ENCODE peak calls at places on chromosomes 16 and 17, in four cellular contexts. S is neural progenitor cell, N is bronchial epithelial cell, W is fibroblast of lung. U is an unnamed sample.

GRCh38 chr17:64148699-64149098 is 18.8 kb upstream of the ERN1 start:
- DNase-seq in S (no peak), N (peak), W (no peak), U (no peak)

GRCh38 chr16:82987767-82988166 is 361.0 kb downstream of the CDH13 start:
- DNase-seq in S (no peak), N (peak), W (no peak), U (no peak)

GRCh38 chr17:2090804-2091534 is 36.1 kb downstream of the HIC1 start:
- DNase-seq in S (peak), N (peak), W (peak), U (no peak)

GRCh38 chr16:2422123-2422867 is 7.0 kb upstream of the CCNF start:
- DNase-seq in S (no peak), N (no peak), W (no peak), U (no peak)

GRCh38 chr17:34081269-34081668 is 173.8 kb upstream of the CCL2 start:
- DNase-seq in S (peak), N (no peak), W (no peak), U (no peak)

GRCh38 chr16:82562183-82562677 is 64.5 kb upstream of the CDH13 start:
- DNase-seq in S (no peak), N (no peak), W (no peak), U (no peak)

GRCh38 chr16:85888405-85889331 is 10.3 kb upstream of the IRF8 start:
- DNase-seq in S (no peak), N (peak), W (peak), U (no peak)

GRCh38 chr17:49616546-49617205 is 41.0 kb downstream of the NXPH3 start:
- DNase-seq in S (no peak), N (no peak), W (peak), U (no peak)

GRCh38 chr17:73901661-73902415 is 257.6 kb upstream of the SDK2 start:
- DNase-seq in S (peak), N (no peak), W (no peak), U (peak)

GRCh38 chr17:59001158-59001814 is 105.4 kb downstream of the TRIM37 start:
- DNase-seq in S (no peak), N (peak), W (peak), U (no peak)

GRCh38 chr17:75124041-75124818 is 7.3 kb downstream of the NT5C start:
- DNase-seq in S (no peak), N (peak), W (peak), U (no peak)

GRCh38 chr16:67979955-67980678 is at the start of gene DPEP3:
- DNase-seq in S (no peak), N (no peak), W (no peak), U (no peak)

GRCh38 chr16:88356124-88356726 is 26.5 kb upstream of the ZNF469 start:
- DNase-seq in S (no peak), N (no peak), W (peak), U (no peak)

GRCh38 chr17:82216301-82217119 is 3.9 kb upstream of the CCDC57 start:
- DNase-seq in S (no peak), N (peak), W (peak), U (no peak)

GRCh38 chr16:85376292-85377095 is 236.6 kb upstream of the GSE1 start:
- DNase-seq in S (no peak), N (no peak), W (no peak), U (no peak)

GRCh38 chr17:33701910-33702309 is 408.8 kb upstream of the ASIC2 start:
- DNase-seq in S (no peak), N (no peak), W (no peak), U (no peak)

GRCh38 chr16:30356401-30357084 is 1.4 kb upstream of the CD2BP2 start:
- DNase-seq in S (no peak), N (no peak), W (no peak), U (no peak)

GRCh38 chr17:12842936-12843335 is 53.6 kb downstream of the ARHGAP44 start:
- DNase-seq in S (no peak), N (no peak), W (no peak), U (no peak)

GRCh38 chr17:44061446-44061845 is 5.0 kb downstream of the LSM12 start:
- DNase-seq in S (no peak), N (no peak), W (no peak), U (no peak)

GRCh38 chr17:39629894-39630293 is 3.1 kb downstream of the PPP1R1B start:
- DNase-seq in S (no peak), N (no peak), W (no peak), U (no peak)

GRCh38 chr17:5877948-5878347 is 192.2 kb upstream of the WSCD1 start:
- DNase-seq in S (no peak), N (no peak), W (no peak), U (no peak)

GRCh38 chr16:88743693-88744519 is 37.6 kb downstream of the CTU2 start:
- DNase-seq in S (peak), N (peak), W (peak), U (peak)

GRCh38 chr17:76467809-76468633 is 618 bp downstream of the AANAT start:
- DNase-seq in S (no peak), N (no peak), W (no peak), U (no peak)

GRCh38 chr16:3121843-3122467 is 9.6 kb downstream of the ZNF205 start:
- DNase-seq in S (no peak), N (no peak), W (no peak), U (no peak)

GRCh38 chr17:2157081-2157480 is 102.2 kb downstream of the HIC1 start:
- DNase-seq in S (no peak), N (no peak), W (no peak), U (no peak)

GRCh38 chr16:24920568-24920967 is 74.8 kb downstream of the SLC5A11 start:
- DNase-seq in S (no peak), N (no peak), W (no peak), U (no peak)

GRCh38 chr16:87461466-87461975 is 31.3 kb downstream of the ZCCHC14 start:
- DNase-seq in S (peak), N (peak), W (no peak), U (no peak)

GRCh38 chr16:13305019-13305755 is 403.8 kb downstream of the SHISA9 start:
- DNase-seq in S (no peak), N (no peak), W (no peak), U (no peak)

GRCh38 chr17:79802736-79803420 is 6.0 kb upstream of the CBX8 start:
- DNase-seq in S (peak), N (no peak), W (no peak), U (no peak)

GRCh38 chr16:47043200-47043599 is 69.7 kb upstream of the DNAJA2 start:
- DNase-seq in S (no peak), N (no peak), W (no peak), U (no peak)

DNA sequence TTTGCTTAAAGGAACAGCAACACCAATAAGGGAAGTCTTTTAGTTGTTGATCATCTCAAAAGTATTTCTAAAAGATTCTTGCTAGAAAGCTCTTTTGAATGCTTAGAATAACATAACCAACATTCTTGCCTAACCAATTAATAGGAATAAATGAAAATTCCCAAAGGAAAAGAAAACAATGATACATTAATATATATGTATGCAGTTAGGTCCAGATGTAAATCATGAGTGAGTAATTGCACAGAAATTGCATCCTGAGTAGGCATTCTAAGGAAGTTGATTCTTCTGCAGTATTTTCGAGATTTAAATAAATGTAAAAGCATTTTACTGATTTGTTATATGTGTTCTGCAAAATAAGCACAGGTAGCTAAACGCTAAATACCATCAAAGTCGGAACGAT is 22.1 kb downstream of the COX10 start:
- DNase-seq in S (no peak), N (no peak), W (peak), U (no peak)
- TF ChIP-seq CTCF in S (no peak), N (no peak), W (no peak), U (no peak)

GRCh38 chr16:102060-102855 is 24.2 kb downstream of the MPG start:
- DNase-seq in S (no peak), N (no peak), W (peak), U (no peak)

GRCh38 chr16:106623-107324 is 28.7 kb downstream of the MPG start:
- DNase-seq in S (peak), N (peak), W (peak), U (no peak)

GRCh38 chr16:104828-105374 is 26.9 kb downstream of the MPG start:
- DNase-seq in S (no peak), N (no peak), W (no peak), U (no peak)

GRCh38 chr16:104355-104754 is 26.3 kb downstream of the MPG start:
- DNase-seq in S (no peak), N (no peak), W (no peak), U (no peak)

GRCh38 chr16:105521-105920 is 27.5 kb downstream of the MPG start:
- DNase-seq in S (no peak), N (no peak), W (no peak), U (no peak)
- TF ChIP-seq CTCF in S (no peak), N (no peak), W (no peak), U (no peak)

DNA sequence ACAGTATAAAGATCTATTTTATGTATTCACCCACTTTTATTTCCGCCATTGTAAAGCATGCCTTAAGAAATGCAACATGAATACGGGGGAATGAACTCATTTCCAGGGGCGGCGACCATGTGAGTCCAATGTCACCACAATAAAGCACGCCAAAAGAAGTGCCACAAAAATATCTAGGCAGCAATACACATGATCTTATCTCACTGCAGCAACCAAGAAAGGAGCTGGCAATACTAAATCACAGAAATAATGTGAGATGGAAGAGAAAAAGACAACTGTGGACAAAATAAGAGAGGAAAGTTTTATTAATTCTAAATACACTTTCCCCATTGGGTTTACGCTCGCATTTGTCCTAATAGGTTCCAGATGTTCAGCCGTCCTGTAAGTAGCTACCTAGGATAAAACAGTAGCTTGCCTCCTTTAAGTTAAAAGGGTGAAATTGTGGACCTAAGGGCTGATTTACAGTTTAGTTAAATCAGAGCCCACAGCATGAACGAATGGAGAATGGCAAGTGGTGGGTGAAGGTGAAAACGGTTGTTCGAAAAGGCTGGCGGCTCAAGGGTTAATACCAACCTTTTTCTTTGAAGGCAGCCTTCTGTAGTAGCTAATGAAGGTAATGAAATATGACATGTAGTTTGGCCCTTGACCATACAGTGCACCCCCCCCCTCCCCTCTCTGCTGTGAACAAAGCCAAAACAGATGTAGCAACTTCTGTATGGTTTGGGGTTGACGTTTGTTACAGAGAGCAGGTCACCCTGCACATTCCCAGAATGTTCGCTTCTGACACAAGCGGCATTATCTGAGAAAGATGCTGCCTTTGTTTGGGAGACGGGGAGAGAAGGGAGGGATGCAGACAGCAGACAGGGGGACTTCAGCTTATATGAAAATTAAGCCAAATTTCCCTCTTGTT is 504.2 kb upstream of the PSMD7 start:
- DNase-seq in S (no peak), N (no peak), W (no peak), U (no peak)
- TF ChIP-seq CTCF in S (no peak), N (no peak), W (no peak), U (no peak)

GRCh38 chr16:53881371-53881770 is 177.4 kb downstream of the FTO start:
- DNase-seq in S (no peak), N (peak), W (peak), U (no peak)

GRCh38 chr16:53886482-53887378 is 182.8 kb downstream of the FTO start:
- DNase-seq in S (no peak), N (no peak), W (no peak), U (no peak)

GRCh38 chr16:53884748-53885147 is 180.8 kb downstream of the FTO start:
- DNase-seq in S (no peak), N (no peak), W (no peak), U (no peak)

GRCh38 chr16:53878216-53878615 is 174.3 kb downstream of the FTO start:
- DNase-seq in S (no peak), N (no peak), W (no peak), U (no peak)

DNA sequence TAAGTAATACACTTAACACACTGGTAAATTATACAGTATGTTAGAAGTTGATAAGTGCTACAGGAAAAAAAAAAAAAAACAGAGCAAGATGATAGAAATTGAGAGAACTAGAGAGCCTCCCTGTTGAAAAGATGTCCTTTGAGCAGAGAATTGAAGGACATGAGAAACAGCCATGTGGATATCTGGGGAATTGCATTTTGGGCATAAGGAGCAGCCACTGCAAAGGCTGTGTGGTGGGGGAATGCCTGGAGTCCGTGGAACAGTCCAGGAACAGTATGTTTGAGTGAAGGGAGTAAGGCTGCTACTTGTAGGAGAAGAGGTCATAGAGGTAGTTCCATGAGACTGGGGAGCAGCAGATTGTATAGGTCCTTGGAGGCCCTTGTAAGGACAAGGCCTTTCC is 178.4 kb downstream of the FTO start:
- DNase-seq in S (no peak), N (no peak), W (no peak), U (no peak)
- TF ChIP-seq CTCF in S (no peak), N (peak), W (no peak), U (no peak)

GRCh38 chr16:5430598-5430997 is 333.0 kb upstream of the EEF2KMT start:
- DNase-seq in S (no peak), N (no peak), W (no peak), U (no peak)

GRCh38 chr16:5427571-5427970 is 330.0 kb upstream of the EEF2KMT start:
- DNase-seq in S (no peak), N (no peak), W (no peak), U (no peak)

GRCh38 chr16:5432166-5432565 is 334.6 kb upstream of the EEF2KMT start:
- DNase-seq in S (no peak), N (no peak), W (no peak), U (no peak)

GRCh38 chr16:5428932-5429331 is 331.3 kb upstream of the EEF2KMT start:
- DNase-seq in S (peak), N (no peak), W (no peak), U (no peak)
- TF ChIP-seq CTCF in S (peak), N (no peak), W (no peak), U (peak)

DNA sequence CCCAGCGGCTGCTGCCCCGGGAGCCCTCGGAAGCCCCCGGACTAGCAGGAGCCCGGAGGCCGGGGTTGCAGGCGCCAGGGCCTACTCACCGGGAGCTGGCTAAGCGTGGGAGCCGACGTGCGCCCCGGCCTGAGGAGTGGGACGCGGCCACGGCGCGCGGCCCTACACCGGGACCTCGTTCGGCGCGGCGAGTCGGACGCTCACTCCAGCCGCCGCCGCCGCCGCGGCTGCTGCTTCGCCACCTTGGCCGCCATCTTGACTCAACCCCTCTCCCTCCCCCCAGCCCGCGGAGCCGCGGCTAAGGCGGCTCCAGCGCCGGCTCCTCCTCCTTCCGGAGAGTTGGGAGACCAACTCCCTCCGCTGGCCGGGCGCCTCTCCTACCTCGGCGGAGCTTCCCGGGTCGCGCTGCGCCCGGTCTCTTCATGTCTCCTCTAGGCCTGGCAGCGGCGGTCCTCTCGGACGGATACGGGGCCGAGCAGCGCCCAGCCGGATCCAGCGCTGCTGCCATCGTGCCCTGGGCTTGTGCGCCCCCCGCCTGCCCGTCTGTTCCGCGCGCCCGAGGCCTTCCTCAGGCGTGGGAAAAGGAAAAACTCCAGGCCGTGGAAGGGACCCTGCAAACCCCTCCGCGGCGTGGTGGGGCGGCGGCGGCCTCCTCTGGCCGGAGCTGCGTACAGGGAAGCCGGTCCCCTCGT is at the start of gene NCOR1:
- DNase-seq in S (peak), N (peak), W (peak), U (peak)
- TF ChIP-seq CTCF in S (peak), N (peak), W (peak), U (peak)

GRCh38 chr16:63998-64913 is 8.2 kb downstream of the RHBDF1 start:
- DNase-seq in S (no peak), N (no peak), W (no peak), U (no peak)

GRCh38 chr16:62283-62682 is 8.7 kb downstream of the SNRNP25 start:
- DNase-seq in S (no peak), N (no peak), W (no peak), U (no peak)

GRCh38 chr16:63466-63865 is 9.0 kb downstream of the RHBDF1 start:
- DNase-seq in S (no peak), N (no peak), W (no peak), U (no peak)

GRCh38 chr16:61879-62281 is 8.3 kb downstream of the SNRNP25 start:
- DNase-seq in S (no peak), N (no peak), W (no peak), U (no peak)

GRCh38 chr16:62891-63290 is 9.3 kb downstream of the SNRNP25 start:
- DNase-seq in S (no peak), N (no peak), W (no peak), U (no peak)
- TF ChIP-seq CTCF in S (no peak), N (no peak), W (no peak), U (no peak)

GRCh38 chr17:28720247-28720996 is 637 bp downstream of the RPL23A start:
- DNase-seq in S (no peak), N (no peak), W (no peak), U (no peak)
- TF ChIP-seq CTCF in S (peak), N (peak), W (no peak), U (peak)

DNA sequence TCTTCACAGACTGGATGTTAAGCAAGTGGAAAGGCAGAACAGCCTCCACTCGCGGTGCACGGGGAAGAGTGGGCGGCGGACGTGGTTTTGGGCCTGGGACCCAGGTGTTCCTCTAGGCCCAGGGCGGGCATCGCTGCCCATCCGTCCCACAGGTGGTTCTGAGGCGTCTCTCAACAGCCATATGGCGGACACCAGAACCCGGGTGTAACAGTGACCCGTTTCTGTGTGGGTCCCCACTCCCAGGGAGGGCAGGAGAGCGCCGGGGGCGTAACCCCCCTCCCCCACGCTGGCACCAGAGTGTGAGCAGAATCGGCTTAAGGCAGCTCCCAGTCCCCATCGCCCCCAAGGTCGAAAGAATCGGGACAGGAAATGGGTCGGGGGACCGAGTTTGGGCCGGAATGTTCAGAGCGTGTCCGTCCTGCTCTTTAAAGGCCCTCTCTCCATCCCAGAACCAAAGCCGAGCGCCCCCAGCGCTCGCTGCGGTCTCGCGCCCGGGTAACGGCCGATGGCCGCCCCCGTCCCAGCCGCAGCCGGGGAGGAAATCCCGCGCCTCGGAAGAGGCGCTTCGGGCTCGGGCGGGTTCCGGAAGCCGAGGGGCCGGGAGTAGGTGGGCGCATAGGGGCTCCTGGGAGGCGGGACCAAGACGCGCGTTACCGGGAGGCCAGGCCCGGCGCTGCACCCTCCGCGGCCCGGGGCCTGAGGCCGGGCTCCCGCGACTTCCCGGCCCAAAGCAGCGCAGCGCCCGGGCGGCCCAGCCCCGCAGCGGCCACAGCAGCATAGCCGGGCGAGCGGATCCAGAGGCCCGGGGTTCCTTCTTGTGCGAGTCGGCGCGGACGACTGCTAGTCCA is at the start of gene TK2:
- DNase-seq in S (peak), N (no peak), W (peak), U (peak)
- TF ChIP-seq CTCF in S (peak), N (peak), W (no peak), U (peak)

U was measured in type B pancreatic cell.